ENCODE peak calls at places on chromosomes 2 and 18, in six cellular contexts. X is neural progenitor cell, M is OCI-LY7, T is left ventricle myocardium inferior, W is lower lobe of right lung, F is GM12865. H is an unnamed sample.
A peak's percentile ranks its signal among the peaks of the same experiment; 100 is the strongest.

GRCh38 chr18:68024716-68025115 is 508.2 kb upstream of the DSEL start:
- DNase-seq in W (no peak), T (no peak), X (no peak), F (no peak), M (no peak), H (no peak)

GRCh38 chr2:52658598-52658997 is 1109.0 kb upstream of the CHAC2 start:
- DNase-seq in M (no peak), W (no peak), F (no peak), X (no peak), T (no peak), H (no peak)

GRCh38 chr18:12883003-12883683 is 894 bp downstream of the PTPN2 start:
- DNase-seq in F (no peak), T (no peak), X (peak; percentile 21), W (no peak), M (no peak), H (no peak)

GRCh38 chr2:58237741-58238140 is 3.4 kb downstream of the FANCL start:
- DNase-seq in F (peak; percentile 24), M (peak; percentile 18), X (peak; percentile 25), W (no peak), T (no peak), H (no peak)

GRCh38 chr2:211611061-211611518 is 927.5 kb downstream of the ERBB4 start:
- DNase-seq in T (no peak), W (no peak), M (no peak), X (no peak), F (peak; percentile 28), H (no peak)

GRCh38 chr2:28976584-28976983 is 4.5 kb upstream of the TOGARAM2 start:
- DNase-seq in M (no peak), X (no peak), W (peak; percentile 59), T (peak; percentile 40), F (no peak), H (no peak)

GRCh38 chr2:27263287-27264252 is 723 bp upstream of the SLC30A3 start:
- DNase-seq in X (peak; percentile 42), T (no peak), F (no peak), M (peak; percentile 47), W (no peak), H (no peak)

GRCh38 chr2:42127425-42128424 is 41.4 kb upstream of the EML4 start:
- DNase-seq in F (peak; percentile 90), T (no peak), W (no peak), M (peak; percentile 63), X (no peak), H (no peak)

GRCh38 chr2:134975281-134976009 is 56.8 kb downstream of the CCNT2 start:
- DNase-seq in T (no peak), M (peak; percentile 7), F (peak; percentile 7), W (no peak), X (no peak), H (no peak)

GRCh38 chr2:67650292-67651133 is 253.4 kb downstream of the ETAA1 start:
- DNase-seq in M (peak; percentile 4), F (peak; percentile 21), W (peak; percentile 63), T (peak; percentile 82), X (peak; percentile 80), H (peak; percentile 36)

DNA sequence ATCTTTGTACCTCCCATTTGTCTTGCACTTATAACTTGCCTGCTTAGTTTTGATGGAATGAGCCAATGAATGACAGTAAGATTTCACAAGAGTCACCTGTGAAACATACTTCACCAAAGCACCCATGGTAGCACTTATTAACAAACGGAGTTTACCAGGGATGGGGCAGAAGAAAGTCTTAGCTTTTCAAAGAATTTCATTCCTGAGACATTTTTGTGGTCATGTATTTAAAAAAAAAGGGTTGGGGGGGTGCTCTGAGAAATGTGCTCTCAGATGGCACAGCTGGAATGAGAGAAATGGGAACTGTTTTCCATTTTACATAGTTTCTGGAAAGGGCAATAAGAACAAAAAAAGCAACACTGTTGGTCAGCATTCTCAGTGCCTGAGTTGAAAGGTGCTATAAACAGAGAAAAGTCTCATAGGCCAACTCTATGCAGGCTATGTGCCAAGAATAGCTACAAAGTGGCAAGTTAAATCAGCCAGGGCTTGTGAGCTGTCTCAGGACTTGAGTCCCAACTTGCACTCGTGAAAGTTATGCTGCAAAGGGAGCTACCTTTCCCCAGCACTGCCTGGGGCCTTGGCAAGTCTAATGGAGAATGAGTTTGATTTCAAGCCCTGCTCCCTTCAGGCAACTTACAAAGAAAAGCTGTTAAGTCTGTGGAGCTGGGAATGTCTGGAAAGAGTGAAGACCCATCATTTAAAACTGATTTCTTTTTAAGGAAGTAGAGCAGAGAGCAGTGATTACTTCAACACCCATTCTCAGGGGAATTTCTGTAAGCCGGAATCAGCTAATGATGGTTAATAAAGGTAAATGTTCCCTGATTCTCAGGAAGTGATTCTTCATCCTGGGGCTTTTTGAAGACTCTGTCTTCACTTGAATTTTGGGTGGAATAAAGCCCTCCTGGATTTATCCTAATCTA is 170.6 kb downstream of the SLC8A1 start:
- DNase-seq in X (no peak), W (no peak), T (no peak), M (peak; percentile 67), F (peak; percentile 64), H (no peak)
- H3K4me3 ChIP-seq in X (no peak overlapping the region), W (no peak overlapping the region), T (no peak overlapping the region), M (peak overlapping the region; percentile 63), F (peak overlapping the region; percentile 51), H (peak overlapping the region; percentile 37)

GRCh38 chr2:25856377-25856776 is 21.9 kb downstream of the ASXL2 start:
- DNase-seq in T (no peak), X (peak; percentile 15), M (no peak), F (no peak), W (no peak), H (no peak)
- TF ChIP-seq CTCF in T (no peak), X (peak; percentile 11), M (peak; percentile 29), F (no peak), W (no peak), H (no peak)

GRCh38 chr2:133109772-133110171 is 439.8 kb upstream of the LYPD1 start:
- DNase-seq in T (no peak), F (no peak), X (no peak), W (no peak), M (no peak), H (no peak)
- H3K4me3 ChIP-seq in T (no peak overlapping the region), F (no peak overlapping the region), X (no peak overlapping the region), W (no peak overlapping the region), M (no peak overlapping the region), H (no peak overlapping the region)

DNA sequence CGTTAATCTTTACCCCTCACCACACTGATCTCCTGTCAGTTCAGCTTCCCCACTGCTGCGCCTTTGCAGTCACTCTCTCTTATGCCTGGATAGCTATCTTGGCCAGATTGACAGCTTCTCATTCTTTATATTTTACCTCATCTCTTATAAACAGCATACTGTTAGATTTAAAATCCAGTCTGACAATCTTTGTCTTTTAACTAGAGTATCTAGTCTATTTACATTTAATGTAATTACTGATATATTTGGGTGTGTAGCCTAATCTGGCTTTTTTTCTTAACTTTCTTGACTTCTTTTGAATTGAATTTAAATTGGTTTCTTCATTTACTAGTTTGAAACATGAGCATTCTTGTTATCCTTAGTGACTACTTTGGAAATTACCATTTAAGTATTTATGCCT is 225.1 kb downstream of the PRKCE start:
- DNase-seq in M (no peak), X (no peak), F (no peak), W (no peak), T (no peak), H (no peak)
- TF ChIP-seq CTCF in M (no peak), X (no peak), F (no peak), W (no peak), T (no peak), H (no peak)

H was measured in thoracic aorta.